ENCODE peak calls at places on chromosomes 1 and 21, in five cellular contexts. One of them, this sample, is unnamed.

GRCh38 chr1:172278478-172278877 is 142.0 kb upstream of the C1orf105 start:
- DNase-seq in brain microvascular endothelial cell: peak
- DNase-seq in IMR-90: peak
- DNase-seq in cardiac fibroblast: peak
- DNase-seq in Peyer's patch: no peak
- DNase-seq in this sample: peak

GRCh38 chr1:94729287-94729686 is 90.9 kb upstream of the SLC44A3 start:
- DNase-seq in brain microvascular endothelial cell: peak
- DNase-seq in IMR-90: peak
- DNase-seq in cardiac fibroblast: peak
- DNase-seq in Peyer's patch: no peak
- DNase-seq in this sample: peak

GRCh38 chr1:209890606-209891330 is 47.2 kb upstream of the SYT14 start:
- DNase-seq in brain microvascular endothelial cell: no peak
- DNase-seq in IMR-90: peak
- DNase-seq in cardiac fibroblast: peak
- DNase-seq in Peyer's patch: no peak
- DNase-seq in this sample: peak

GRCh38 chr1:8430476-8430875 is 112.6 kb downstream of the SLC45A1 start:
- DNase-seq in brain microvascular endothelial cell: no peak
- DNase-seq in IMR-90: no peak
- DNase-seq in cardiac fibroblast: no peak
- DNase-seq in Peyer's patch: no peak
- DNase-seq in this sample: no peak

GRCh38 chr1:247070645-247071044 is 8.0 kb downstream of the ZNF670 start:
- DNase-seq in brain microvascular endothelial cell: no peak
- DNase-seq in IMR-90: no peak
- DNase-seq in cardiac fibroblast: no peak
- DNase-seq in Peyer's patch: no peak
- DNase-seq in this sample: no peak

GRCh38 chr1:65238010-65238409 is 71.3 kb upstream of the DNAJC6 start:
- DNase-seq in brain microvascular endothelial cell: no peak
- DNase-seq in IMR-90: no peak
- DNase-seq in cardiac fibroblast: no peak
- DNase-seq in Peyer's patch: no peak
- DNase-seq in this sample: no peak

GRCh38 chr1:25212725-25213124 is 19.6 kb downstream of the SYF2 start:
- DNase-seq in brain microvascular endothelial cell: no peak
- DNase-seq in IMR-90: no peak
- DNase-seq in cardiac fibroblast: no peak
- DNase-seq in Peyer's patch: no peak
- DNase-seq in this sample: no peak

GRCh38 chr1:85148524-85149250 is 52.1 kb downstream of the SYDE2 start:
- DNase-seq in brain microvascular endothelial cell: no peak
- DNase-seq in IMR-90: peak
- DNase-seq in cardiac fibroblast: peak
- DNase-seq in Peyer's patch: no peak
- DNase-seq in this sample: peak

GRCh38 chr1:47031059-47031458 is 7.6 kb downstream of the CYP4X1 start:
- DNase-seq in brain microvascular endothelial cell: peak
- DNase-seq in IMR-90: no peak
- DNase-seq in cardiac fibroblast: peak
- DNase-seq in Peyer's patch: no peak
- DNase-seq in this sample: peak

GRCh38 chr21:29819675-29820337 is 120.0 kb downstream of the GRIK1 start:
- DNase-seq in brain microvascular endothelial cell: no peak
- DNase-seq in IMR-90: no peak
- DNase-seq in cardiac fibroblast: no peak
- DNase-seq in Peyer's patch: no peak
- DNase-seq in this sample: no peak

DNA sequence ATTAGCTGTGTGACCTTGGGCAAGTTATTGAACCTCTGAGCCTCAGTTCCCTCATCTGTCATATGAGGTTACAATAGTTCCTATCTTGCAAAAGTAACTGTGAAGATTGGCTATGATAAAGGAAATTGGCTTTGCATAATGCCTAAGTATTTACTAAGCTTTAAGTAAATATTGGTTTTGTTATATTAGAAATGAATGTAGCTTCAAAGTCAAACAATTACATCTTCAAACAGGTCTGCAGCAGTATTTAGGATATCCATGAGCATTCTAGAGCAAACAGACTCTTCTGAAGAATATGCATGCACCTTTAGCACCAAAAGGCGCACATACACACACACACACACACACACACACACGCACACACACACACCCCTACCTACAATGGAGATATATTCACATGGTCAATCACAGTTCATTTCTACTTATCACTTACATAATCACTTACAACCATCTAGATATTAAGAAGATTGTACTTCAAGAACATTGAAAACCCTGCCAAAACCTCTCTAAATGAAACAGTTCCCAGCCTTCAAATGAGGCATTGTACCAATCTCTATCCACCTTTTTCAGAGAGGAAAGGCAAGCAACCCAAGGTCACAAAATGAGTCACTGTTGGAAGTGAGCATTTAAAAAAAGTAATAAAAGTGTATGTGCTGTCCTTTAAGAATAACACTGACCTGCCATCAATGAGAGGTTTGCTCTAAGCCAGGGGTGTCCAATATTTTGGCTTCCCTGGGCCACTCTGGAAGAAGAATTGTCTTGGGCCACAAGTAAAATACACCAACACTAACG is 13.4 kb upstream of the FAM43B start:
- DNase-seq in brain microvascular endothelial cell: no peak
- DNase-seq in IMR-90: no peak
- DNase-seq in cardiac fibroblast: no peak
- DNase-seq in Peyer's patch: no peak
- DNase-seq in this sample: no peak
- TF ChIP-seq CTCF in brain microvascular endothelial cell: no peak
- TF ChIP-seq CTCF in IMR-90: no peak
- TF ChIP-seq CTCF in cardiac fibroblast: no peak
- TF ChIP-seq CTCF in Peyer's patch: no peak
- TF ChIP-seq CTCF in this sample: no peak

GRCh38 chr1:155061381-155062150 is 2.0 kb upstream of the EFNA4 start:
- DNase-seq in brain microvascular endothelial cell: peak
- DNase-seq in IMR-90: peak
- DNase-seq in cardiac fibroblast: peak
- DNase-seq in Peyer's patch: peak
- DNase-seq in this sample: peak

GRCh38 chr1:155063550-155064108 is at the start of gene EFNA4:
- DNase-seq in brain microvascular endothelial cell: peak
- DNase-seq in IMR-90: peak
- DNase-seq in cardiac fibroblast: peak
- DNase-seq in Peyer's patch: peak
- DNase-seq in this sample: peak

GRCh38 chr1:155060736-155061135 is 2.8 kb upstream of the EFNA4 start:
- DNase-seq in brain microvascular endothelial cell: no peak
- DNase-seq in IMR-90: no peak
- DNase-seq in cardiac fibroblast: no peak
- DNase-seq in Peyer's patch: no peak
- DNase-seq in this sample: no peak

GRCh38 chr1:155062702-155063411 is 683 bp upstream of the EFNA4 start:
- DNase-seq in brain microvascular endothelial cell: peak
- DNase-seq in IMR-90: peak
- DNase-seq in cardiac fibroblast: peak
- DNase-seq in Peyer's patch: peak
- DNase-seq in this sample: peak

DNA sequence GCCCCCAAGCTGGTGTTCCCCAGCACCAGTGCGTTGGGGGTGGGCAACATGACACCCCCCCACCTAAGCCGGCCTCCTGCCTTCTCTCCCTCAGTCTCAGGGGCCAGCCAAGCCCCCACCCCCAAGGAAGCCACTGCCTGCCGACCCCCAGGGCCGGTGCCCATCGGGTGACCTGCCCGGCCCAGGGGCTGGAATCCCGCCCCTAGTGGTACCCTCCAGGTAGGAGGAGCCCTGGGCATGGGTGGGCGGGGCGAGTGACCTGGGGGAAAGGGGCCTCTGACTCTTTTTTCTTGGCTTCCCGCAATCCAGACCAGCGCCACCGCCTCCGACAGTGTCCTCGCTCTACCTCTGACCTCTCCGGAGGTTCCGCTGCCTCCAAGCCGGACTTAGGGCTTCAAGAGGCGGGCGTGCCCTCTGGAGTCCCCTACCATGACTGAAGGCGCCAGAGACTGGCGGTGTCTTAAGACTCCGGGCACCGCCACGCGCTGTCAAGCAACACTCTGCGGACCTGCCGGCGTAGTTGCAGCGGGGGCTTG is 1.3 kb upstream of the EFNA4 start:
- DNase-seq in brain microvascular endothelial cell: no peak
- DNase-seq in IMR-90: no peak
- DNase-seq in cardiac fibroblast: no peak
- DNase-seq in Peyer's patch: peak
- DNase-seq in this sample: no peak
- H3K4me3 ChIP-seq in brain microvascular endothelial cell: no peak
- H3K4me3 ChIP-seq in IMR-90: no peak
- H3K4me3 ChIP-seq in cardiac fibroblast: no peak
- H3K4me3 ChIP-seq in Peyer's patch: peak
- H3K4me3 ChIP-seq in this sample: no peak

DNA sequence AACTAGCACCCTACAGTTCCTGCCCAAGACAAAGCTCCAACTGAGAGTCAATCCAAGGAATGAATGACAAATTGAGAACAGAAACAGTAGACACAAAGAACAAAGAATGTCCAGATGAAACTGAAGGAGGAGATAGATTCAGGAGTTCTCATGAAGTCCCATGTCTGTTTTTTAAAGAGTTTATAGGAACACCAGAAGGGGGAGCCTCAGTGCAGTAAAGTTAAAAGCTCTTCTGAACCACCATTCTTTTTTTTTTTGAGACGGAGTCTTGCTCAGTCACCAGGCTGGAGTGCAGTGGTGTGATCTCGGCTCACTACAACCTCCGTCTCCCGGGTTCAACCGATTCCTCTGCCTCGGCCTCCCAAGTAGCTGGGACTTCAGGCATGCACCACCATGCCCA is 323.6 kb downstream of the MRPL39 start:
- DNase-seq in brain microvascular endothelial cell: peak
- DNase-seq in IMR-90: peak
- DNase-seq in cardiac fibroblast: peak
- DNase-seq in Peyer's patch: no peak
- DNase-seq in this sample: peak
- TF ChIP-seq CTCF in brain microvascular endothelial cell: peak
- TF ChIP-seq CTCF in IMR-90: peak
- TF ChIP-seq CTCF in cardiac fibroblast: peak
- TF ChIP-seq CTCF in Peyer's patch: no peak
- TF ChIP-seq CTCF in this sample: peak

GRCh38 chr1:226977288-226977972 is 37.3 kb downstream of the COQ8A start:
- DNase-seq in brain microvascular endothelial cell: no peak
- DNase-seq in IMR-90: no peak
- DNase-seq in cardiac fibroblast: no peak
- DNase-seq in Peyer's patch: no peak
- DNase-seq in this sample: no peak
- H3K4me3 ChIP-seq in brain microvascular endothelial cell: no peak
- H3K4me3 ChIP-seq in IMR-90: no peak
- H3K4me3 ChIP-seq in cardiac fibroblast: no peak
- H3K4me3 ChIP-seq in Peyer's patch: no peak
- H3K4me3 ChIP-seq in this sample: no peak

GRCh38 chr1:26399034-26399433 is 11.6 kb upstream of the LIN28A start:
- DNase-seq in brain microvascular endothelial cell: no peak
- DNase-seq in IMR-90: no peak
- DNase-seq in cardiac fibroblast: no peak
- DNase-seq in Peyer's patch: no peak
- DNase-seq in this sample: no peak
- TF ChIP-seq CTCF in brain microvascular endothelial cell: no peak
- TF ChIP-seq CTCF in IMR-90: no peak
- TF ChIP-seq CTCF in cardiac fibroblast: no peak
- TF ChIP-seq CTCF in Peyer's patch: no peak
- TF ChIP-seq CTCF in this sample: no peak

GRCh38 chr1:226406401-226406881 is 1.5 kb downstream of the PARP1 start:
- DNase-seq in brain microvascular endothelial cell: no peak
- DNase-seq in IMR-90: peak
- DNase-seq in cardiac fibroblast: peak
- DNase-seq in Peyer's patch: no peak
- DNase-seq in this sample: peak

GRCh38 chr1:226405411-226405988 is 2.4 kb downstream of the PARP1 start:
- DNase-seq in brain microvascular endothelial cell: no peak
- DNase-seq in IMR-90: no peak
- DNase-seq in cardiac fibroblast: no peak
- DNase-seq in Peyer's patch: peak
- DNase-seq in this sample: no peak

GRCh38 chr1:226404063-226404903 is 3.6 kb downstream of the PARP1 start:
- DNase-seq in brain microvascular endothelial cell: peak
- DNase-seq in IMR-90: peak
- DNase-seq in cardiac fibroblast: peak
- DNase-seq in Peyer's patch: no peak
- DNase-seq in this sample: peak

GRCh38 chr1:226403522-226404034 is 4.3 kb downstream of the PARP1 start:
- DNase-seq in brain microvascular endothelial cell: peak
- DNase-seq in IMR-90: peak
- DNase-seq in cardiac fibroblast: peak
- DNase-seq in Peyer's patch: no peak
- DNase-seq in this sample: peak

GRCh38 chr1:226404904-226405222 is 3.0 kb downstream of the PARP1 start:
- DNase-seq in brain microvascular endothelial cell: no peak
- DNase-seq in IMR-90: no peak
- DNase-seq in cardiac fibroblast: no peak
- DNase-seq in Peyer's patch: no peak
- DNase-seq in this sample: no peak
- H3K4me3 ChIP-seq in brain microvascular endothelial cell: no peak
- H3K4me3 ChIP-seq in IMR-90: no peak
- H3K4me3 ChIP-seq in cardiac fibroblast: no peak
- H3K4me3 ChIP-seq in Peyer's patch: no peak
- H3K4me3 ChIP-seq in this sample: no peak

DNA sequence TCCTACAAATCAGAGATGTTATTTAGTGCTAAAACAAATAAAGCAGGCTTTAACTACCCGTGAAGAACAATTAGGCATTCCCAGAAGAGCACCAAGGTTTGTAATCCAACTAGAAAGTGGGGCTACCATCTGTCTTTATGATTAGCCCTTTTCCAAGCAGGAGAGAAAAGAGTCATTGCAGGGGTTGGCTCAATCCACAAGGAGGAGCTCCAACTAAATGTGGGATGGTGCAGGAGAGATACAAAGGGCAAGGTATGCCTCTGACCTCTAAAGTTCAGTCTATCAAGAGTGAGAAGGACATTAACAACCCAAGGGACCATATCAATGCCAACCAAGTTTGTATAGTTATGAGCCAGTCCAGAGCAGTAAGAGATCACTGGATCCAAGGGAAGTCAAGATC is 382.7 kb upstream of the DUSP10 start:
- DNase-seq in brain microvascular endothelial cell: no peak
- DNase-seq in IMR-90: no peak
- DNase-seq in cardiac fibroblast: no peak
- DNase-seq in Peyer's patch: no peak
- DNase-seq in this sample: peak
- TF ChIP-seq CTCF in brain microvascular endothelial cell: peak
- TF ChIP-seq CTCF in IMR-90: peak
- TF ChIP-seq CTCF in cardiac fibroblast: peak
- TF ChIP-seq CTCF in Peyer's patch: no peak
- TF ChIP-seq CTCF in this sample: peak